ENCODE peak calls at places on chromosomes 16 and 17, in four cellular contexts. W is A549, E is K562, F is GM12878. I is an unnamed sample.

GRCh38 chr16:27579086-27579980 is 29.4 kb downstream of the KATNIP start:
- DNase-seq in W (no peak), F (no peak), E (no peak), I (peak; percentile 22)

GRCh38 chr17:75010683-75011406 is 1.6 kb upstream of the MRPL58 start:
- DNase-seq in E (peak; percentile 23), F (no peak), W (peak; percentile 64), I (peak; percentile 55)

GRCh38 chr17:49510720-49511110 is 15.6 kb downstream of the NGFR start:
- DNase-seq in F (no peak), W (no peak), E (no peak), I (no peak)

GRCh38 chr16:1279081-1279944 is 23.4 kb downstream of the TPSD1 start:
- DNase-seq in E (no peak), F (no peak), W (no peak), I (no peak)

GRCh38 chr17:67491009-67491677 is 114.1 kb downstream of the PITPNC1 start:
- DNase-seq in E (no peak), W (peak; percentile 91), F (no peak), I (peak; percentile 98)

GRCh38 chr17:7281953-7282751 is 634 bp downstream of the SLC2A4 start:
- DNase-seq in E (no peak), W (no peak), F (no peak), I (no peak)

GRCh38 chr17:12107905-12108304 is 87.2 kb downstream of the MAP2K4 start:
- DNase-seq in W (no peak), E (no peak), F (no peak), I (peak; percentile 56)

GRCh38 chr16:85089485-85089884 is 22.8 kb downstream of the CIBAR2 start:
- DNase-seq in F (no peak), W (no peak), E (no peak), I (no peak)

GRCh38 chr17:67891481-67892119 is 66.3 kb downstream of the BPTF start:
- DNase-seq in F (no peak), E (no peak), W (peak; percentile 68), I (peak; percentile 85)

GRCh38 chr17:49471089-49471683 is 23.9 kb upstream of the NGFR start:
- DNase-seq in F (no peak), W (no peak), E (no peak), I (no peak)

GRCh38 chr17:82400830-82401229 is 17.3 kb upstream of the HEXD start:
- DNase-seq in W (no peak), E (no peak), F (no peak), I (no peak)

GRCh38 chr17:64115871-64116534 is 13.9 kb downstream of the ERN1 start:
- DNase-seq in W (peak; percentile 34), F (no peak), E (no peak), I (peak; percentile 94)

GRCh38 chr17:83081561-83082201 is 2.3 kb downstream of the METRNL start:
- DNase-seq in W (no peak), F (no peak), E (no peak), I (peak; percentile 43)

GRCh38 chr17:38867179-38867994 is 2.5 kb upstream of the LASP1 start:
- DNase-seq in F (peak; percentile 73), E (peak; percentile 58), W (peak; percentile 87), I (peak; percentile 68)

GRCh38 chr17:75828051-75828400 is 16.2 kb downstream of the UNC13D start:
- DNase-seq in E (no peak), F (no peak), W (no peak), I (no peak)

GRCh38 chr17:61496957-61497653 is 44.9 kb downstream of the TBX4 start:
- DNase-seq in E (no peak), F (no peak), W (no peak), I (no peak)

GRCh38 chr17:69528035-69528434 is 113.5 kb downstream of the MAP2K6 start:
- DNase-seq in E (no peak), F (no peak), W (no peak), I (no peak)

GRCh38 chr17:69524854-69525253 is 110.4 kb downstream of the MAP2K6 start:
- DNase-seq in F (no peak), E (no peak), W (peak; percentile 17), I (no peak)

GRCh38 chr17:69523252-69523861 is 108.9 kb downstream of the MAP2K6 start:
- DNase-seq in F (peak; percentile 55), E (peak; percentile 7), W (peak; percentile 72), I (peak; percentile 64)

DNA sequence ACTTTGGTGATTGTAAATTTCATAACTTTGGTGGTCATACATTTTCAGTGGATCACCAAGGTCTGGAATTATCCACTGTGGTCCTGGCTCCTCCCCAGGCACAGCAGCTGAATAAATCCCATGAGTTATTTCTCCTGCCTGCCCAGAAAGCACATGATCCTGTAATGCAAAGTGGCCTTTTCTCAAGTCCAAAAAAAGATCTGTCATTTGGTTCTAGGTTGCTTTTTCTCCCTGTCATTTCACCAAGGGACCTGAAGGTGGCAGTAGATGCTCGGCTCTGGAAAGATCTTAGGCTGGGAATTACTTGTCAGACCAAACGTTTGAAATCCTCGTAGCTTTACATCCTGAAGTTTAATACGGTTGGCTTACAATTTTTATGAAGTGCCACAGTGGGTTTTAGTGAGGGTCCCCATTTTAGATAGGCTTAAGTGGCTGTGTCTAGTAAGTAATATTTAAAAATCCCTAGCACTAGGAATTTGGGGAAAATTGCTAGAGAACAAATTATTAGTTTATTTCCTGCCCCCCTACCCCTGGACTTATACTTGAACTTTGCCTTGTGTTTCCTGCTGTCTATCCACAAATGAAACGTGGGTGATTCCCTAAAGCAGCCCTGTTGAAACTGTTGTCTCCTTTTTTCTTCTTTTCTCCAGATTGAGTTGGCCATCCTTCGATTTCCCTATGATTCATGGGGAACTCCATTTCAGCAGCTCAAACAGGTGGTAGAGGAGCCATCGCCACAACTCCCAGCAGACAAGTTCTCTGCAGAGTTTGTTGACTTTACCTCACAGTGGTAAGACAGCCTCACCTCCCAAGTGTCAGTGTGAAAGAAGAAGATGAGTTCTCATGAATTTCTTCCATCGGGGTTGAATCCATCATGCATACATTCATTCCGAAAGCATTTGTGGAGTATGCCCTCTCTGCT is 111.7 kb downstream of the MAP2K6 start:
- DNase-seq in E (peak; percentile 37), F (no peak), W (peak; percentile 74), I (peak; percentile 71)
- TF ChIP-seq CEBPB in E (no peak), F (no peak), W (no peak), I (no peak)

DNA sequence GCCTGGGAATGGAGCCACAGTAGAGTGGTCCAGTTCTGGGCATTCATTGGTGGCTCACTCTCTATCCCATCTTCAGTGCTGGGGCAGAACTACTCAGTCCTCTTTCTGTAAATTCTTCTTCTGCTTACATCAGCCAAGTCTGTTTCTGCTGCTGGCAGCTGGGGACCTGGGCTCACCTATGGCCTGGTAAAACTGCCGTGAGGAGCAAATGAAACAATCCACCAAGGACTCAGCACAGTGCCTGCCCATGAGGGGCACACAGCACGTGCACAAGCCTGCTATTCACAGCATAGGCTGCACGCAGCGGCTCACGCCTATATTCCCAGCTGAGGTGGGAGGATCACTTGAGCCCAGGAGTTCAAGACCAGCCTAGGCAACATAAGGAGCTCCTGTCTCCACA is 30.9 kb upstream of the SNN start:
- DNase-seq in W (no peak), F (no peak), E (no peak), I (no peak)
- TF ChIP-seq BHLHE40 in W (no peak), F (no peak), E (no peak), I (no peak)

GRCh38 chr17:42248351-42249179 is 27.6 kb downstream of the STAT5B start:
- DNase-seq in E (no peak), F (peak; percentile 68), W (no peak), I (peak; percentile 93)

GRCh38 chr17:42243493-42243982 is 32.7 kb downstream of the STAT5B start:
- DNase-seq in F (no peak), E (no peak), W (no peak), I (no peak)

GRCh38 chr17:42247734-42248133 is 28.5 kb downstream of the STAT5B start:
- DNase-seq in W (peak; percentile 63), E (no peak), F (no peak), I (peak; percentile 81)

GRCh38 chr17:42249681-42250446 is 26.3 kb downstream of the STAT5B start:
- DNase-seq in W (no peak), E (no peak), F (peak; percentile 17), I (no peak)

DNA sequence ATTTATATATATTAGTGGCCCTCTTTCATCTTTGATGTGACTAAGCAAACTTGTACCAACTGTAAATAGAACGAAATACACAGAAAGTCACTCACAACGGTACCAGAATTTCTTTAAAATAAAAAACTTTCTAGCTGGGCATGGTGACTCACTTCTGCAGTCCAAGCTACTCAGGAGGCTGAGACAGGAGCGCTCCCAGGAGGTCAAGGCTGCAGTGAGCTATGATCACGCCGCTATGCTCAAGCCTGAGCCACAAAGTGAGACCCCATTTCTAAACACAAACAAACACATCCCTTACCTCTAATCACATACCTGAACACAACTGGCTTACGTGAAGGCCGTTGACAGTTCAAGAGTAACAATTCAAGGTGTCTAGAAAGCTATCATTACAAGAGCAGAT is 29.7 kb downstream of the STAT5B start:
- DNase-seq in F (no peak), E (no peak), W (no peak), I (peak; percentile 65)
- TF ChIP-seq ELK1 in F (no peak), E (no peak), W (no peak), I (no peak)

GRCh38 chr16:69520800-69521602 is 44.8 kb upstream of the NFAT5 start:
- DNase-seq in F (peak; percentile 65), E (peak; percentile 3), W (no peak), I (no peak)

GRCh38 chr16:69520413-69520799 is 45.4 kb upstream of the NFAT5 start:
- DNase-seq in F (no peak), W (no peak), E (no peak), I (no peak)

GRCh38 chr16:69522041-69522578 is 43.7 kb upstream of the NFAT5 start:
- DNase-seq in W (no peak), E (no peak), F (no peak), I (no peak)

GRCh38 chr16:69523571-69523970 is 42.2 kb upstream of the NFAT5 start:
- DNase-seq in E (no peak), W (no peak), F (no peak), I (no peak)

GRCh38 chr16:69522732-69523404 is 42.9 kb upstream of the NFAT5 start:
- DNase-seq in E (peak; percentile 67), F (no peak), W (peak; percentile 76), I (no peak)
- TF ChIP-seq CEBPB in E (no peak), F (no peak), W (no peak), I (no peak)

I was measured in IMR-90.